ENCODE peak calls at places on chromosomes 2 and 18, in seven cellular contexts. X, K, F, S, U, Q and O are unnamed samples.

GRCh38 chr18:60020107-60020925 is 120.5 kb downstream of the PMAIP1 start:
- DNase-seq in X (no peak), K (no peak), F (no peak), S (no peak), U (peak; percentile 46), Q (no peak), O (no peak)

GRCh38 chr2:38509947-38510326 is 92.8 kb downstream of the HNRNPLL start:
- DNase-seq in X (no peak), K (no peak), F (no peak), S (no peak), U (no peak), Q (no peak), O (no peak)

GRCh38 chr2:59383473-59383872 is 1142.3 kb upstream of the FANCL start:
- DNase-seq in X (no peak), K (no peak), F (no peak), S (no peak), U (no peak), Q (no peak), O (no peak)

GRCh38 chr2:189014426-189015138 is 40.4 kb downstream of the COL3A1 start:
- DNase-seq in X (peak; percentile 51), K (no peak), F (no peak), S (no peak), U (peak; percentile 79), Q (no peak), O (no peak)

GRCh38 chr2:159840620-159841019 is 42.6 kb upstream of the CD302 start:
- DNase-seq in X (no peak), K (no peak), F (no peak), S (no peak), U (no peak), Q (no peak), O (no peak)

GRCh38 chr2:74036450-74037175 is 51.9 kb downstream of the TET3 start:
- DNase-seq in X (no peak), K (no peak), F (no peak), S (no peak), U (no peak), Q (no peak), O (no peak)

GRCh38 chr2:200399046-200399445 is 92.6 kb downstream of the SPATS2L start:
- DNase-seq in X (no peak), K (no peak), F (no peak), S (no peak), U (no peak), Q (no peak), O (no peak)

GRCh38 chr2:159185401-159186130 is 100.9 kb downstream of the WDSUB1 start:
- DNase-seq in X (no peak), K (peak; percentile 40), F (no peak), S (no peak), U (peak; percentile 30), Q (no peak), O (no peak)

GRCh38 chr18:48017625-48018024 is 87.2 kb upstream of the SMAD2 start:
- DNase-seq in X (no peak), K (no peak), F (no peak), S (no peak), U (peak; percentile 68), Q (no peak), O (peak; percentile 78)

GRCh38 chr2:20021405-20022009 is 9.0 kb upstream of the MATN3 start:
- DNase-seq in X (no peak), K (no peak), F (no peak), S (no peak), U (no peak), Q (no peak), O (no peak)

GRCh38 chr2:201880620-201881381 is 74.5 kb downstream of the CDK15 start:
- DNase-seq in X (no peak), K (no peak), F (no peak), S (no peak), U (peak; percentile 74), Q (no peak), O (no peak)

GRCh38 chr18:77271720-77272481 is 22.3 kb downstream of the GALR1 start:
- DNase-seq in X (no peak), K (peak; percentile 32), F (no peak), S (no peak), U (no peak), Q (no peak), O (no peak)

GRCh38 chr2:42404666-42405065 is 43.6 kb upstream of the COX7A2L start:
- DNase-seq in X (no peak), K (no peak), F (no peak), S (no peak), U (no peak), Q (no peak), O (no peak)

GRCh38 chr2:165863816-165864221 is 69.8 kb upstream of the GALNT3 start:
- DNase-seq in X (no peak), K (peak; percentile 34), F (no peak), S (no peak), U (no peak), Q (no peak), O (no peak)

GRCh38 chr2:21418456-21418855 is 294.7 kb downstream of the TDRD15 start:
- DNase-seq in X (no peak), K (no peak), F (no peak), S (no peak), U (peak; percentile 37), Q (no peak), O (no peak)

GRCh38 chr2:21413082-21413481 is 289.3 kb downstream of the TDRD15 start:
- DNase-seq in X (peak; percentile 13), K (no peak), F (no peak), S (no peak), U (no peak), Q (no peak), O (no peak)

GRCh38 chr2:21411796-21412195 is 288.0 kb downstream of the TDRD15 start:
- DNase-seq in X (no peak), K (no peak), F (no peak), S (no peak), U (no peak), Q (no peak), O (no peak)

GRCh38 chr2:21415234-21415633 is 291.5 kb downstream of the TDRD15 start:
- DNase-seq in X (no peak), K (peak; percentile 58), F (no peak), S (no peak), U (no peak), Q (no peak), O (no peak)
- TF ChIP-seq CTCF in X (no peak), K (peak; percentile 65), F (peak; percentile 36), S (no peak), U (no peak), Q (no peak), O (no peak)

GRCh38 chr2:174585657-174586056 is 11.9 kb downstream of the WIPF1 start:
- DNase-seq in X (no peak), K (peak; percentile 17), F (no peak), S (no peak), U (no peak), Q (no peak), O (no peak)

GRCh38 chr2:174577967-174578589 is 19.5 kb downstream of the WIPF1 start:
- DNase-seq in X (peak; percentile 26), K (peak; percentile 61), F (no peak), S (no peak), U (peak; percentile 78), Q (no peak), O (peak; percentile 34)

GRCh38 chr2:174580951-174581350 is 16.7 kb downstream of the WIPF1 start:
- DNase-seq in X (no peak), K (no peak), F (no peak), S (no peak), U (no peak), Q (no peak), O (no peak)

GRCh38 chr2:174585111-174585510 is 12.5 kb downstream of the WIPF1 start:
- DNase-seq in X (peak; percentile 26), K (no peak), F (no peak), S (no peak), U (no peak), Q (no peak), O (no peak)

DNA sequence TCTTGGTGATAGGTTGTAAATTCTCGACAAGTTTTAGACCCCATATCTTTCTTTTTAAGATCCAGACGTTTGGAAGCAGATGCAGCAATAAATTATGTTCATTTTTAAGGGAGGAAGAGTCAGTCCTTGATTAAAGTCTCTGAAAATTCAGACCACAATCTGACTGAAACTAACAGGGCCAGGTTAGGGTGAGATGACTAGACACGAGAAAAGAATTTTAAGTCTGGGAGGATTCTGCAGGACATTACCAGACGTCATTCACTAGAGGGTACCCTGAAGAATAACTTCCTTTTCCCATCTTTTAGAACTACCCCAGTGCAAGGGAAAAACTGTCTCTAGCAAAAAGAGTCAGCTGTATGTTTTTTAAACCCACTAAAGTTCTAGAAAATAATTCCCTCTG is 16.1 kb downstream of the WIPF1 start:
- DNase-seq in X (no peak), K (no peak), F (no peak), S (no peak), U (no peak), Q (no peak), O (no peak)
- TF ChIP-seq CTCF in X (no peak), K (no peak), F (no peak), S (no peak), U (no peak), Q (no peak), O (no peak)

DNA sequence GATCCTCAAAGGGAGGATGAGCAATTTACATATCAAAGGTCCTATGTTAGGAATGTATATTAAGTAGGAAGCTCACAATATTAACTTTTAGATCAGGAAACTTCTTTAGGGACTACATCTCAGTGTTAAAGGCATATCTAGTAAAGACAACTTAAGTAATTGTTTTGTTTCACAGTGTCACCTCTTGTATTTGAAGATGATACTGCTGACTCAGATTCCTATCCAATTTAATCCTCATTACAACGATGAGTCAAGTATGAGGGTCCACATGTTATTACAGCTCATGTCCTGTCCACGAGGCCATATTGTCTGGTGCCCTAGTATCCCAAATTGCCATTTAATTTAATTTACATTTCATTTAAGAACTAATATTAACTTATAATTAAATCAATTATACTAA is 523.9 kb downstream of the CCDC85A start:
- DNase-seq in X (no peak), K (no peak), F (no peak), S (no peak), U (no peak), Q (no peak), O (no peak)
- TF ChIP-seq CTCF in X (no peak), K (no peak), F (no peak), S (no peak), U (no peak), Q (no peak), O (no peak)

GRCh38 chr2:76427447-76427846 is 716.7 kb upstream of the GCFC2 start:
- DNase-seq in X (no peak), K (no peak), F (no peak), S (no peak), U (no peak), Q (no peak), O (no peak)
- TF ChIP-seq CTCF in X (no peak), K (no peak), F (no peak), S (no peak), U (no peak), Q (no peak), O (no peak)

DNA sequence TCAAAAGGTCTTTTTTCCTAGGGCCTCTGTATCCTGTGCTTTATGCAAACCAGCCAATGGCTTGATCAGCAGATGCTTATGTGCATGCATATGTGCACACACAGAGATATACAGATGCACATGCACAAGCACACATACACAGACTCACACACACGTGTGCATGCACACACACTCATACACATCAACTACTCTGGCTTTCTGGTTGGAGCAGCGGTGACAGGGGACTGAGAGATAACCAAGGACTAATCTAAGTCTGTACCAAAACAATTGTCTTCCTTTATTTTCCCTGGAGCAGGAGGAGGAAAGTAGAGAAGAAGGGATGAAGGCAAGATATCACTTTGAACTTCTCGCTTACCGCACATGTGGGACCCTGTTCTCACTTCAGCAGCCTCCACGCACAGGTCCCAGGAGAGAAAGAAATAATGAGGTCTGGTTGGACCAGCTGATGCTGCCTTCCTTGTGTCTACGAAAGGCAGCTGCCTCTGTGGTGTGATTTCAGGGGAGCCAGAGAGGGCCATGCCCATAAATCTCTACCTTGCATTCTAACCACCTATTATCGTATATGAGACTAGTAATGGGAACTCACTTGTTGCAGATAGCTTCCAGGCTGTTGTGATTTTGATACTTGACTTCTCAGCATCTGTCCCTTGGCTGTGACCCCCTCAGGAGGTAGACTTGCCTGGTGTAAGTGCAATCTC is 338.0 kb downstream of the EN1 start:
- DNase-seq in X (no peak), K (no peak), F (no peak), S (no peak), U (no peak), Q (no peak), O (no peak)
- TF ChIP-seq CTCF in X (no peak), K (no peak), F (no peak), S (no peak), U (no peak), Q (no peak), O (no peak)